ENCODE peak calls at places on chromosome 18, in nine cellular contexts. F is endothelial cell, H is fibroblast of pulmonary artery, V is cardiac fibroblast, I is psoas muscle, W is A549, A is Calu3, U is fibroblast of mammary gland, C is testis. M is an unnamed sample.

GRCh38 chr18:4869101-4869500 is 328.0 kb downstream of the AKAIN1 start:
- DNase-seq in F (no peak), H (no peak), V (no peak), I (no peak), W (no peak), A (no peak), U (no peak), C (no peak), M (no peak)

GRCh38 chr18:3799515-3799914 is 349.5 kb downstream of the TGIF1 start:
- DNase-seq in F (no peak), H (no peak), V (no peak), I (no peak), W (no peak), A (no peak), U (no peak), C (no peak), M (no peak)

GRCh38 chr18:9475643-9476580 is 599 bp downstream of the RALBP1 start:
- DNase-seq in F (no peak), H (peak), V (peak), I (no peak), W (no peak), A (no peak), U (peak), C (peak), M (no peak)

GRCh38 chr18:35526476-35527120 is 28.8 kb upstream of the INO80C start:
- DNase-seq in F (no peak), H (peak), V (peak), I (no peak), W (no peak), A (no peak), U (peak), C (peak), M (no peak)

GRCh38 chr18:3111523-3112240 is 98.7 kb upstream of the LPIN2 start:
- DNase-seq in F (no peak), H (no peak), V (no peak), I (no peak), W (no peak), A (no peak), U (no peak), C (no peak), M (no peak)

GRCh38 chr18:9193031-9193430 is 56.5 kb downstream of the ANKRD12 start:
- DNase-seq in F (no peak), H (no peak), V (no peak), I (no peak), W (no peak), A (no peak), U (no peak), C (no peak), M (no peak)

GRCh38 chr18:61606759-61607158 is 273.5 kb downstream of the CDH20 start:
- DNase-seq in F (peak), H (peak), V (peak), I (peak), W (peak), A (peak), U (peak), C (peak), M (no peak)

GRCh38 chr18:35071819-35072247 is 30.6 kb downstream of the MAPRE2 start:
- DNase-seq in F (no peak), H (peak), V (peak), I (no peak), W (no peak), A (no peak), U (peak), C (no peak), M (no peak)

GRCh38 chr18:38170845-38171244 is 605.2 kb upstream of the CELF4 start:
- DNase-seq in F (no peak), H (no peak), V (no peak), I (no peak), W (no peak), A (no peak), U (no peak), C (no peak), M (no peak)

GRCh38 chr18:4068552-4069158 is 386.5 kb downstream of the DLGAP1 start:
- DNase-seq in F (peak), H (peak), V (peak), I (no peak), W (peak), A (peak), U (peak), C (peak), M (no peak)

GRCh38 chr18:47912343-47912742 is 18.1 kb downstream of the SMAD2 start:
- DNase-seq in F (no peak), H (no peak), V (no peak), I (no peak), W (no peak), A (no peak), U (peak), C (peak), M (no peak)

GRCh38 chr18:54387631-54388030 is 29.9 kb downstream of the C18orf54 start:
- DNase-seq in F (no peak), H (no peak), V (peak), I (no peak), W (no peak), A (no peak), U (peak), C (no peak), M (no peak)

GRCh38 chr18:59141294-59142068 is 1.8 kb downstream of the SEC11C start:
- DNase-seq in F (no peak), H (no peak), V (no peak), I (no peak), W (no peak), A (peak), U (no peak), C (no peak), M (no peak)

GRCh38 chr18:31970617-31971016 is 27.7 kb upstream of the TRAPPC8 start:
- DNase-seq in F (no peak), H (no peak), V (no peak), I (no peak), W (no peak), A (no peak), U (no peak), C (no peak), M (no peak)

GRCh38 chr18:61096231-61096630 is 237.0 kb upstream of the CDH20 start:
- DNase-seq in F (no peak), H (no peak), V (no peak), I (no peak), W (no peak), A (no peak), U (no peak), C (no peak), M (no peak)

GRCh38 chr18:24112464-24112863 is 26.4 kb upstream of the CABYR start:
- DNase-seq in F (no peak), H (no peak), V (no peak), I (no peak), W (no peak), A (no peak), U (no peak), C (no peak), M (no peak)

GRCh38 chr18:31102020-31102684 is at the start of gene DSC2:
- DNase-seq in F (peak), H (no peak), V (no peak), I (peak), W (peak), A (peak), U (no peak), C (peak), M (peak)

GRCh38 chr18:2569338-2570207 is 1.7 kb downstream of the METTL4 start:
- DNase-seq in F (no peak), H (no peak), V (no peak), I (no peak), W (no peak), A (no peak), U (no peak), C (no peak), M (no peak)

GRCh38 chr18:40868110-40868858 is 1086.8 kb upstream of the PIK3C3 start:
- DNase-seq in F (no peak), H (peak), V (peak), I (no peak), W (peak), A (no peak), U (peak), C (no peak), M (no peak)

GRCh38 chr18:35050638-35051287 is 9.6 kb downstream of the MAPRE2 start:
- DNase-seq in F (no peak), H (peak), V (peak), I (no peak), W (no peak), A (no peak), U (peak), C (no peak), M (no peak)

GRCh38 chr18:45755936-45756335 is 32.0 kb downstream of the SLC14A1 start:
- DNase-seq in F (no peak), H (peak), V (peak), I (no peak), W (no peak), A (peak), U (peak), C (peak), M (no peak)

GRCh38 chr18:45006934-45007333 is 326.2 kb downstream of the SETBP1 start:
- DNase-seq in F (no peak), H (no peak), V (no peak), I (no peak), W (no peak), A (no peak), U (peak), C (no peak), M (no peak)

GRCh38 chr18:58789856-58790255 is 74.8 kb upstream of the ZNF532 start:
- DNase-seq in F (no peak), H (no peak), V (no peak), I (no peak), W (peak), A (peak), U (no peak), C (no peak), M (no peak)

GRCh38 chr18:40365526-40365925 is 1589.5 kb upstream of the PIK3C3 start:
- DNase-seq in F (no peak), H (no peak), V (no peak), I (no peak), W (no peak), A (no peak), U (peak), C (no peak), M (no peak)

GRCh38 chr18:10051877-10052631 is 138.2 kb downstream of the VAPA start:
- DNase-seq in F (no peak), H (peak), V (peak), I (peak), W (no peak), A (no peak), U (peak), C (peak), M (no peak)

GRCh38 chr18:68454511-68455228 is 260.2 kb downstream of the TMX3 start:
- DNase-seq in F (no peak), H (peak), V (peak), I (no peak), W (no peak), A (no peak), U (peak), C (no peak), M (no peak)

GRCh38 chr18:6666286-6666685 is 63.2 kb upstream of the ARHGAP28 start:
- DNase-seq in F (no peak), H (no peak), V (no peak), I (no peak), W (no peak), A (no peak), U (peak), C (no peak), M (no peak)

GRCh38 chr18:28995319-28995718 is 818.4 kb upstream of the CDH2 start:
- DNase-seq in F (no peak), H (no peak), V (peak), I (no peak), W (no peak), A (peak), U (peak), C (no peak), M (no peak)

GRCh38 chr18:70450658-70451253 is 161.9 kb downstream of the SOCS6 start:
- DNase-seq in F (no peak), H (peak), V (peak), I (no peak), W (peak), A (no peak), U (peak), C (no peak), M (no peak)
- TF ChIP-seq CTCF in F (peak), H (peak), V (peak), I (peak), W (peak), A (peak), U (peak), C (peak), M (peak)

DNA sequence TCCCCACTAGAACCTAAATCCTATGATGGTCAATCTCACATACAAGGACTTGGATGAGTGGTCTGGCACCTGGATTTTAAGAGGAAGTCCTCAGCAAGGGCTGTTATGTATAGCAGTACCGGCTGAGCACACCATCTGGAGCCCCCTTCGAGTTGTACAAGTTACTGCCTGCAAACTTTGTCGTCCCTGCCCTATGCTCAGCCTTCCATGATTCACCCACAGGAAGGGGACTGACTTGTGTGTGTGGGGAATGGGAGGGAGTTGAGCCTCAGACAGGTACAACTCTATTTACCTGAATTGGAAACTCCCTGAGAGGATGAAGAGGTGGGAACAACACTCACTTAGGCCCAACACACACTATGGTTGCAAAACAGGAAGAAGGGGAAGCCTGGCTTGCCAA is 186.6 kb downstream of the MYO5B start:
- DNase-seq in F (no peak), H (no peak), V (no peak), I (no peak), W (no peak), A (no peak), U (no peak), C (no peak), M (no peak)
- TF ChIP-seq CTCF in F (no peak), H (no peak), V (no peak), I (no peak), W (no peak), A (no peak), U (no peak), C (no peak), M (no peak)

DNA sequence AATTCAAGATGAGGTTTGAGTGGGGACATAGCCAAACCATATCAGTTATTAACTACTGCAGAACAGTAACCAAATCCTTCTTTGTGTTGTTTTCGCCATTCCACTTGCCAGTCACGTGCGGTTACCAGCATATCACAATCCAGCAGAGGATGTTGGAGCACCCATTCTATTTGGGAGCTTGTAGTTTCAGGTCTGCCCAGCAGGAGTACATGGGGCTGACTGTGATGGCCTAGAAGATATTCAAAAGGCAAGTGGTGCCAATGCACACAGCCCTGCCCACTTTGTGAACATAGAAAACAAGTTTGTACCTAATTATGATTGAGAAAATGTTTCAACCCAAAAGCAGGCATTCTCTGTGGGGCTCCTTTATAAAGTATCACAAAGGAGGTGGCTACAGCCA is 57.0 kb downstream of the ZNF519 start:
- DNase-seq in F (no peak), H (no peak), V (no peak), I (no peak), W (no peak), A (no peak), U (no peak), C (no peak), M (no peak)
- TF ChIP-seq CTCF in F (peak), H (no peak), V (no peak), I (no peak), W (no peak), A (no peak), U (no peak), C (no peak), M (no peak)

DNA sequence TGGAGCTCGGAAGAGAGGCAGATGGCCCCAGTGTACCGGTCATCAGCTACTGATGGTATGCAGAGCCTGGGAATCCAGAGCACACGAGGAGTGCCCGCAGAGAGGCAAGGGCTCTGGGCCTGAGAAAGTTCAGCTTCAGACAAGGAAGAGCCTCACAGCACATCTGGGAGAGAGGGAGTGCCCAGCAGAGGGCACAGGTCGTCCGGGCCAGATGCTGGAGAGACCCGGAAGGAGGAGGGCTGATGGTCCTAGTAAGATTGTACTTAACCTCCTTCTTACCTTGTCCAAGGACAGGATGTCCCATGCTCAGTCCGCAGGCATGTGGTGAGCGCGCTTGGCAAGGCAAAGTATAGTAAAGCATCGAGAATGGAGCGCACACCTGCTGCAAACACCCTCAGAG is 24.4 kb upstream of the CHMP1B start:
- DNase-seq in F (no peak), H (no peak), V (no peak), I (no peak), W (peak), A (no peak), U (no peak), C (no peak), M (no peak)
- TF ChIP-seq CTCF in F (no peak), H (no peak), V (no peak), I (no peak), W (no peak), A (no peak), U (no peak), C (no peak), M (no peak)